ENCODE peak calls at places on chromosome 2, in seven cellular contexts. F is bronchial epithelial cell, D is kidney epithelial cell, M is dorsolateral prefrontal cortex, I is HCT116, B is foreskin fibroblast, G is WTC11. R is an unnamed sample.
A peak's percentile ranks its signal among the peaks of the same experiment; 100 is the strongest.

GRCh38 chr2:40043641-40044040 is 264.6 kb upstream of the THUMPD2 start:
- DNase-seq in F (no peak), D (no peak), M (no peak), I (no peak), B (no peak), G (peak; percentile 15), R (no peak)

GRCh38 chr2:189819297-189819704 is 35.1 kb downstream of the PMS1 start:
- DNase-seq in F (peak; percentile 50), D (no peak), M (no peak), I (no peak), B (peak; percentile 76), G (no peak), R (no peak)

GRCh38 chr2:96546321-96546720 is 9.8 kb downstream of the ARID5A start:
- DNase-seq in F (no peak), D (no peak), M (no peak), I (no peak), B (no peak), G (no peak), R (no peak)

GRCh38 chr2:196233808-196234501 is 62.6 kb upstream of the STK17B start:
- DNase-seq in F (no peak), D (no peak), M (no peak), I (no peak), B (no peak), G (no peak), R (no peak)

GRCh38 chr2:12890481-12890980 is 173.8 kb downstream of the TRIB2 start:
- DNase-seq in F (no peak), D (no peak), M (no peak), I (no peak), B (peak; percentile 48), G (no peak), R (no peak)

GRCh38 chr2:122203523-122203922 is 448.1 kb downstream of the TSN start:
- DNase-seq in F (peak; percentile 70), D (peak; percentile 51), M (no peak), I (no peak), B (peak; percentile 8), G (no peak), R (no peak)

GRCh38 chr2:192749606-192750200 is 555.0 kb upstream of the TMEFF2 start:
- DNase-seq in F (peak; percentile 20), D (peak; percentile 1), M (no peak), I (peak; percentile 31), B (no peak), G (no peak), R (no peak)

GRCh38 chr2:88429929-88430328 is 22.6 kb downstream of the FOXI3 start:
- DNase-seq in F (no peak), D (no peak), M (no peak), I (no peak), B (no peak), G (no peak), R (no peak)

GRCh38 chr2:18630101-18630500 is 40.7 kb upstream of the NT5C1B start:
- DNase-seq in F (peak; percentile 65), D (peak; percentile 12), M (no peak), I (no peak), B (peak; percentile 72), G (no peak), R (no peak)

GRCh38 chr2:24828641-24829040 is 35.4 kb downstream of the CENPO start:
- DNase-seq in F (no peak), D (no peak), M (no peak), I (no peak), B (no peak), G (peak; percentile 2), R (no peak)

GRCh38 chr2:54308186-54308585 is 52.2 kb upstream of the TSPYL6 start:
- DNase-seq in F (no peak), D (no peak), M (no peak), I (no peak), B (peak; percentile 15), G (no peak), R (no peak)

GRCh38 chr2:20561703-20562454 is 89.0 kb downstream of the HS1BP3 start:
- DNase-seq in F (peak; percentile 78), D (no peak), M (no peak), I (no peak), B (peak; percentile 89), G (no peak), R (no peak)

GRCh38 chr2:177338177-177338721 is 54.3 kb upstream of the AGPS start:
- DNase-seq in F (peak; percentile 91), D (peak; percentile 73), M (no peak), I (peak; percentile 85), B (peak; percentile 84), G (no peak), R (no peak)

GRCh38 chr2:200156140-200156858 is 150.2 kb upstream of the SPATS2L start:
- DNase-seq in F (peak; percentile 95), D (peak; percentile 82), M (no peak), I (no peak), B (peak; percentile 95), G (no peak), R (no peak)

GRCh38 chr2:70705160-70705850 is 62.7 kb downstream of the ADD2 start:
- DNase-seq in F (no peak), D (no peak), M (no peak), I (no peak), B (no peak), G (no peak), R (no peak)

GRCh38 chr2:73594241-73594640 is 48.0 kb downstream of the NAT8 start:
- DNase-seq in F (no peak), D (no peak), M (no peak), I (no peak), B (no peak), G (no peak), R (no peak)

GRCh38 chr2:128466377-128467175 is 147.9 kb upstream of the HS6ST1 start:
- DNase-seq in F (no peak), D (no peak), M (peak; percentile 41), I (no peak), B (peak; percentile 28), G (no peak), R (no peak)

GRCh38 chr2:219998714-219999227 is 371.3 kb downstream of the SLC4A3 start:
- DNase-seq in F (no peak), D (no peak), M (no peak), I (no peak), B (no peak), G (no peak), R (no peak)
- TF ChIP-seq CTCF in F (no peak), D (peak; percentile 13), M (no peak), I (peak; percentile 30), B (no peak), G (peak; percentile 11), R (no peak)

DNA sequence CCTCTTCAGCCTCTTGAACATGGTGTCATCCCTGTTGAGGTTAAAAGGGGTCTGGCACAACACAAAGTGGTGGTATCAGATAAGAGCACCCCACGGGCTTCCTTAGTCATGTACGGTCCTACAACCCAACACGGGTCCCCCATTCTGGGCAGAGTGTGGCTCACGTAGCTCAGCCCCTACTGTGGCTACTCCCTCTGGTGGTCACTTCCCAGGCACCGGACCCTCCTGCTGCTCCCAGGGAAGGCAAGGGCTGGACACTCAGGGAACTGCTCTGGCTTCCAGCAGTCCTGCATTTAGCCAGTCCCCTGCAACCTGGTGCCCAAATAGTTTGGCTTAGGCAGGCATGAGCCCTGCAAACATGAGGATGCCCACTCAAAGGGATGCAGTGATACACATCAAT is 58.6 kb downstream of the GALNT14 start:
- DNase-seq in F (no peak), D (no peak), M (no peak), I (no peak), B (no peak), G (peak; percentile 77), R (peak; percentile 61)
- TF ChIP-seq CTCF in F (peak; percentile 3), D (peak; percentile 40), M (no peak), I (no peak), B (no peak), G (peak; percentile 31), R (peak; percentile 43)

GRCh38 chr2:6916736-6917070 is 509 bp upstream of the RNF144A start:
- DNase-seq in F (no peak), D (no peak), M (no peak), I (no peak), B (no peak), G (no peak), R (peak; percentile 38)

GRCh38 chr2:6915399-6915798 is 1.8 kb upstream of the RNF144A start:
- DNase-seq in F (no peak), D (no peak), M (no peak), I (no peak), B (no peak), G (no peak), R (no peak)

GRCh38 chr2:6916224-6916623 is 988 bp upstream of the RNF144A start:
- DNase-seq in F (no peak), D (no peak), M (no peak), I (no peak), B (no peak), G (no peak), R (no peak)

GRCh38 chr2:6917761-6918421 is 679 bp downstream of the RNF144A start:
- DNase-seq in F (no peak), D (no peak), M (no peak), I (no peak), B (peak; percentile 18), G (no peak), R (peak; percentile 61)

DNA sequence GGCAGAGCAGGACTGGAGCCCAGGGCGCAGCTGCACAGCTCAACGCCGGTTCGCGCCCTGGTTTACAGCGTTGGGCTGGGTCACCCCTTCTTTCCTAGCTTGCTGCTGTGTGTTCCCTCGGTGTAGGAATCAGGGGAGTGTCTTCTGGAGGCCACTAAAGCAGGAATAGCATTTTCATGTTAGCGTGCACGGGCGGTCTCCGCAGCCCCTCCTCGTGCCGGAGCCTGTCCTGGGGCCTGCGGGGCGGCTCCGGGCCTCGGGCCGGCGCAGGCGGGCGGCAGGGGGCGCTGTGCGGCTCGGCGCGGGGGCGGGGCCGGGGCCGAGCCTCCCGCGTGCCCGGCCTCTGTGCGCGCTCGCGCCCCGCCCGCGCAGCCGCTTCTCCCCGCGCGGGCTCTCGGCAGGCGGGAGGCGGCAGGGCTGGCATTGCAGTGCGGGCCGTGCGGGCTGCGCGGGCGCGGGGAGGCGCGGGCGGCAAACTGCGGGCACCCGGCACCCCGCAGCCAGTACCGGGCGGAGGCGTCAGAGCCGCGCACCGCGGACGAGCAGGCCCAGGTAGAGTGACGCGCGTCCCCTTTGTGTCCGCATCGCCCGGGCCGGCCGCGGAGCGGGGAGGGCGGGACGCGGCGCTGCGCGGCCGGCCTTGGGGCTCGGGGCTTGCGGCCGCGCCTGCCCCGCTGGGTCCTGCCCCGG is at the start of gene RNF144A:
- DNase-seq in F (peak; percentile 2), D (no peak), M (peak; percentile 55), I (no peak), B (peak; percentile 71), G (peak; percentile 62), R (peak; percentile 84)
- TF ChIP-seq CTCF in F (peak; percentile 23), D (no peak), M (peak; percentile 54), I (no peak), B (peak; percentile 6), G (peak; percentile 20), R (peak; percentile 52)

GRCh38 chr2:167340322-167340721 is 452.0 kb downstream of the XIRP2 start:
- DNase-seq in F (no peak), D (no peak), M (no peak), I (no peak), B (no peak), G (no peak), R (no peak)

GRCh38 chr2:167345559-167345958 is 457.3 kb downstream of the XIRP2 start:
- DNase-seq in F (no peak), D (peak; percentile 34), M (no peak), I (no peak), B (no peak), G (no peak), R (no peak)

DNA sequence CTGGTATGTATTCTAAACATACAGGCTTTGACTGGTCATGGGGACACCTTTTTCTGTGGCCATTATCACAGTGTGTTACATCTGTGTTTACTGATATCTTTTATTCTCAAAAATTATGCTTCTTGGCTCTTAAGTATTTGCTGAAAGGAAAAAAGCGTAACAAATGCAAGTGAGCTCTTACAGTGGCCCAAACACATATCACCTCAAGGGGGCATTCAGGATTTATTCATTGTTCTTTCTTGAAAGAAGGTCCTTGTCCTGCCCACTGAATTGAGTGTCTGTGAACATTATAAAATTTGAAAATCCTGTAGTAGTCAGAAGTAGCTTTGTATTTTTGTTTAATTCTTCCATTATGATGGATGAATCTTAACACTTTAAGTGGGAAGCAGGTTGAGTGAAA is 454.5 kb downstream of the XIRP2 start:
- DNase-seq in F (no peak), D (no peak), M (no peak), I (no peak), B (no peak), G (no peak), R (no peak)
- TF ChIP-seq CTCF in F (no peak), D (peak; percentile 32), M (no peak), I (no peak), B (no peak), G (no peak), R (peak; percentile 20)

R was measured in glutamatergic neuron.